ENCODE peak calls at places on chromosomes 16 and 17, in nine cellular contexts. D is A549, N is suprapubic skin, X is stomach, W is SK-N-SH, S is ovary, I is sigmoid colon, E is tibial nerve, V is esophagus muscularis mucosa. Y is an unnamed sample.

GRCh38 chr17:63945851-63946439 is 13.8 kb upstream of the CD79B start:
- DNase-seq in D (no peak), N (no peak), X (no peak), W (no peak), S (no peak), I (no peak), E (no peak), V (no peak), Y (no peak)

GRCh38 chr16:70746708-70747424 is 54.1 kb downstream of the VAC14 start:
- DNase-seq in D (peak; percentile 95), N (no peak), X (peak; percentile 85), W (no peak), S (peak; percentile 68), I (peak; percentile 92), E (no peak), V (peak; percentile 96), Y (peak; percentile 82)

GRCh38 chr16:64585367-64585766 is 536.5 kb downstream of the CDH11 start:
- DNase-seq in D (no peak), N (no peak), X (no peak), W (no peak), S (no peak), I (no peak), E (no peak), V (no peak), Y (no peak)

GRCh38 chr16:15749371-15749770 is 99.3 kb downstream of the NDE1 start:
- DNase-seq in D (no peak), N (no peak), X (no peak), W (no peak), S (no peak), I (no peak), E (no peak), V (no peak), Y (no peak)

GRCh38 chr16:4097826-4098240 is 18.4 kb downstream of the ADCY9 start:
- DNase-seq in D (peak; percentile 89), N (peak; percentile 28), X (no peak), W (no peak), S (no peak), I (no peak), E (no peak), V (no peak), Y (no peak)

GRCh38 chr17:75827291-75828050 is 16.7 kb downstream of the UNC13D start:
- DNase-seq in D (peak; percentile 44), N (peak; percentile 89), X (peak; percentile 62), W (peak; percentile 99), S (peak; percentile 65), I (peak; percentile 91), E (peak; percentile 35), V (no peak), Y (peak; percentile 65)

GRCh38 chr17:61007980-61008379 is 330.3 kb downstream of the BCAS3 start:
- DNase-seq in D (no peak), N (no peak), X (peak; percentile 25), W (no peak), S (no peak), I (no peak), E (no peak), V (no peak), Y (peak; percentile 48)

GRCh38 chr16:70647461-70648359 is 1.4 kb downstream of the IL34 start:
- DNase-seq in D (no peak), N (no peak), X (no peak), W (no peak), S (no peak), I (no peak), E (no peak), V (no peak), Y (no peak)

GRCh38 chr17:79843917-79844815 is 4.9 kb upstream of the CBX4 start:
- DNase-seq in D (peak; percentile 75), N (no peak), X (peak; percentile 70), W (peak; percentile 94), S (peak; percentile 71), I (peak; percentile 84), E (no peak), V (no peak), Y (peak; percentile 69)

GRCh38 chr16:31072540-31073072 is 1.4 kb downstream of the ZNF668 start:
- DNase-seq in D (peak; percentile 34), N (no peak), X (no peak), W (peak; percentile 62), S (no peak), I (peak; percentile 61), E (no peak), V (no peak), Y (peak; percentile 38)

GRCh38 chr17:78953356-78954350 is 26.1 kb downstream of the LGALS3BP start:
- DNase-seq in D (no peak), N (no peak), X (no peak), W (peak; percentile 84), S (peak; percentile 63), I (peak; percentile 78), E (no peak), V (no peak), Y (no peak)

GRCh38 chr17:7825206-7825980 is 8.6 kb upstream of the KDM6B start:
- DNase-seq in D (peak; percentile 47), N (no peak), X (no peak), W (peak; percentile 69), S (no peak), I (peak; percentile 32), E (no peak), V (no peak), Y (no peak)

GRCh38 chr17:2456475-2456874 is 55.2 kb downstream of the METTL16 start:
- DNase-seq in D (no peak), N (no peak), X (no peak), W (no peak), S (no peak), I (no peak), E (no peak), V (no peak), Y (no peak)

GRCh38 chr17:2462481-2462880 is 49.2 kb downstream of the METTL16 start:
- DNase-seq in D (no peak), N (no peak), X (no peak), W (no peak), S (no peak), I (no peak), E (no peak), V (peak; percentile 37), Y (no peak)

GRCh38 chr17:2457913-2458312 is 53.8 kb downstream of the METTL16 start:
- DNase-seq in D (no peak), N (no peak), X (no peak), W (no peak), S (no peak), I (no peak), E (no peak), V (no peak), Y (no peak)

GRCh38 chr17:2455956-2456355 is 55.1 kb upstream of the MNT start:
- DNase-seq in D (no peak), N (no peak), X (no peak), W (no peak), S (no peak), I (no peak), E (no peak), V (no peak), Y (no peak)

DNA sequence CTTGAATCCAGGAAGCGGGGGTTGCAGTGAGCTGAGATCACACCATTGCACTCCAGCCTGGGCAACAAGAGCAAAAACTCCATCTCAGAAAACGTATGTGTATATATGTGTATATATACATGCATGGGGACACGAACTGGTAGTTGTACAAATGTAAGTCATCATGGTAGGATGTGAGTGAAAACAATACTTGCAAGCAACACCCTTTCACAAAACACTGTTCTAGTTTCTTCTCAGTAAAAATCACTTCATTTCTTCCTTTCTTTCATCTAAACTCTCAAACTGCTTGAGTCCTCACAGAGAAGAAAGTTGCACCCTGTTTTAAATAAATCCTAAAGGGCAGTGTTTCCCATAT is 51.8 kb downstream of the METTL16 start:
- DNase-seq in D (no peak), N (no peak), X (no peak), W (no peak), S (no peak), I (no peak), E (no peak), V (peak; percentile 14), Y (no peak)
- H3K27ac ChIP-seq in D (no peak overlapping the region), N (peak overlapping the region; percentile 71), X (peak overlapping the region; percentile 39), W (no peak overlapping the region), S (peak overlapping the region; percentile 75), I (peak overlapping the region; percentile 60), E (no peak overlapping the region), V (peak overlapping the region; percentile 71), Y (peak overlapping the region; percentile 70)

GRCh38 chr16:27762441-27762840 is 212.5 kb downstream of the KATNIP start:
- DNase-seq in D (no peak), N (no peak), X (no peak), W (no peak), S (no peak), I (no peak), E (no peak), V (no peak), Y (no peak)

GRCh38 chr16:27761816-27762215 is 211.9 kb downstream of the KATNIP start:
- DNase-seq in D (no peak), N (no peak), X (no peak), W (no peak), S (no peak), I (no peak), E (no peak), V (no peak), Y (no peak)

GRCh38 chr16:27759301-27759871 is 209.4 kb downstream of the KATNIP start:
- DNase-seq in D (no peak), N (no peak), X (no peak), W (no peak), S (no peak), I (no peak), E (no peak), V (no peak), Y (no peak)

GRCh38 chr16:27759947-27760844 is 210.3 kb downstream of the KATNIP start:
- DNase-seq in D (no peak), N (no peak), X (no peak), W (peak; percentile 75), S (no peak), I (no peak), E (no peak), V (no peak), Y (no peak)

GRCh38 chr16:27760845-27761176 is 210.9 kb downstream of the KATNIP start:
- DNase-seq in D (no peak), N (no peak), X (no peak), W (no peak), S (no peak), I (no peak), E (no peak), V (no peak), Y (no peak)
- TF ChIP-seq EP300 in D (no peak), N (no peak), X (no peak), W (no peak), S (no peak), I (no peak), E (no peak), V (no peak), Y (no peak)

DNA sequence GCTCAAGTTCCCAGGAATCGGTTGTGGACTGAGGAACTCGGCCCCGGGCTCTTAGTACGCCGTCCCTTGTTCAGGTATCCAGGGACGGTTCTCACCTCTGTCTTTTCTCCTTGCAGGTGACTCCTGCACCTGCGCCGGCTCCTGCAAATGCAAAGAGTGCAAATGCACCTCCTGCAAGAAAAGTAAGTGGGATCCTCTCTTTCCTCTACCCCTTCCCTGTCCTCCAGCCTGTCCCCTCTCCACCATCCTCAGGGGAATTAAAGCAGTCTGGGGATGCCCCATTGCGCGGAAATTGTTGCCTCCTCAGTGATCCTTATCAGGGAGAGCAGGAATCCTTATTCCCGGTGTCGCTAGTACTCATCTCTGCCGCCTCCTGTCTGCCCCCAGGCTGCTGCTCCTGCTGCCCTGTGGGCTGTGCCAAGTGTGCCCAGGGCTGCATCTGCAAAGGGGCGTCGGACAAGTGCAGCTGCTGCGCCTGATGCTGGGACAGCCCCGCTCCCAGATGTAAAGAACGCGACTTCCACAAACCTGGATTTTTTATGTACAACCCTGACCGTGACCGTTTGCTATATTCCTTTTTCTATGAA is 585 bp downstream of the MT2A start:
- DNase-seq in D (peak; percentile 19), N (no peak), X (no peak), W (peak; percentile 43), S (no peak), I (no peak), E (no peak), V (no peak), Y (no peak)
- H3K27ac ChIP-seq in D (peak overlapping the region; percentile 96), N (peak overlapping the region; percentile 96), X (peak overlapping the region; percentile 88), W (peak overlapping the region; percentile 77), S (no peak overlapping the region), I (peak overlapping the region; percentile 86), E (peak overlapping the region; percentile 97), V (peak overlapping the region; percentile 96), Y (peak overlapping the region; percentile 91)

GRCh38 chr16:68481636-68482035 is 33.3 kb upstream of the SMPD3 start:
- DNase-seq in D (no peak), N (no peak), X (no peak), W (no peak), S (no peak), I (no peak), E (no peak), V (no peak), Y (no peak)
- TF ChIP-seq EP300 in D (no peak), N (no peak), X (no peak), W (no peak), S (no peak), I (no peak), E (no peak), V (no peak), Y (no peak)